ENCODE peak calls at places on chromosomes 16 and 17, in four cellular contexts. D is effector memory CD4-positive, alpha-beta T cell; U is H1; W is stomach. L is an unnamed sample.

GRCh38 chr17:60167095-60167741 is 17.4 kb downstream of the CA4 start:
- DNase-seq in U (no peak), D (no peak), W (peak; percentile 82), L (no peak)

GRCh38 chr17:17495448-17496188 is 577 bp downstream of the RASD1 start:
- DNase-seq in U (peak; percentile 67), W (no peak), D (no peak), L (peak; percentile 42)

GRCh38 chr17:58121925-58122324 is 26.3 kb upstream of the OR4D1 start:
- DNase-seq in D (peak; percentile 25), U (no peak), W (no peak), L (peak; percentile 7)

GRCh38 chr17:15478845-15479244 is 11.4 kb upstream of the CDRT4 start:
- DNase-seq in U (no peak), D (no peak), W (no peak), L (no peak)

GRCh38 chr17:80774146-80774545 is 217.5 kb upstream of the CHMP6 start:
- DNase-seq in W (no peak), D (no peak), U (no peak), L (no peak)

GRCh38 chr16:49096191-49096945 is 185.3 kb downstream of the CBLN1 start:
- DNase-seq in W (no peak), U (no peak), D (no peak), L (no peak)

GRCh38 chr17:82300228-82300627 is 17.2 kb downstream of the CD7 start:
- DNase-seq in W (no peak), D (no peak), U (no peak), L (no peak)

GRCh38 chr16:5490499-5490898 is 392.9 kb upstream of the EEF2KMT start:
- DNase-seq in W (no peak), U (peak; percentile 85), D (no peak), L (peak; percentile 52)

GRCh38 chr17:74852237-74853047 is 7.2 kb downstream of the GRIN2C start:
- DNase-seq in W (no peak), D (peak; percentile 50), U (peak; percentile 86), L (peak; percentile 48)

GRCh38 chr17:74566132-74566753 is 1.1 kb downstream of the CD300H start:
- DNase-seq in D (no peak), W (peak; percentile 28), U (peak; percentile 85), L (peak; percentile 52)

GRCh38 chr16:31569360-31569717 is 41.6 kb downstream of the AHSP start:
- DNase-seq in W (no peak), D (no peak), U (peak; percentile 48), L (no peak)

GRCh38 chr17:2688351-2689342 is 22.9 kb downstream of the CLUH start:
- DNase-seq in W (no peak), U (peak; percentile 51), D (no peak), L (no peak)

GRCh38 chr16:56990407-56991286 is 1.3 kb downstream of the NLRC5 start:
- DNase-seq in W (no peak), U (no peak), D (no peak), L (no peak)

GRCh38 chr17:8124350-8125195 is 667 bp upstream of the HES7 start:
- DNase-seq in U (peak; percentile 55), W (no peak), D (no peak), L (no peak)

GRCh38 chr16:79431923-79432322 is 168.6 kb downstream of the MAF start:
- DNase-seq in U (no peak), W (no peak), D (no peak), L (no peak)

GRCh38 chr16:89217388-89218191 is at the start of gene ZNF778:
- DNase-seq in U (peak; percentile 86), W (peak; percentile 87), D (peak; percentile 78), L (peak; percentile 91)

GRCh38 chr17:33142703-33143299 is 150.3 kb downstream of the ASIC2 start:
- DNase-seq in W (no peak), U (peak; percentile 73), D (no peak), L (no peak)

GRCh38 chr17:46144246-46144645 is 49.0 kb downstream of the KANSL1 start:
- DNase-seq in U (no peak), D (no peak), W (no peak), L (no peak)

GRCh38 chr16:89246903-89247733 is 29.6 kb downstream of the ZNF778 start:
- DNase-seq in W (peak; percentile 94), U (peak; percentile 100), D (peak; percentile 94), L (peak; percentile 91)

GRCh38 chr17:17235212-17236174 is 1.5 kb downstream of the FLCN start:
- DNase-seq in W (no peak), D (no peak), U (no peak), L (no peak)

GRCh38 chr16:64951681-64952080 is 170.2 kb downstream of the CDH11 start:
- DNase-seq in W (no peak), U (no peak), D (no peak), L (no peak)

GRCh38 chr16:66856184-66856730 is 12.0 kb downstream of the CA7 start:
- DNase-seq in U (no peak), D (no peak), W (no peak), L (no peak)

GRCh38 chr16:84156342-84156784 is 11.3 kb downstream of the DNAAF1 start:
- DNase-seq in W (no peak), U (no peak), D (no peak), L (no peak)

GRCh38 chr17:81854974-81855774 is 5.2 kb downstream of the P4HB start:
- DNase-seq in D (no peak), W (peak; percentile 81), U (no peak), L (no peak)

GRCh38 chr17:17186551-17187505 is 19.3 kb downstream of the PLD6 start:
- DNase-seq in D (no peak), W (no peak), U (no peak), L (no peak)

GRCh38 chr16:66248096-66248495 is 118.4 kb upstream of the CDH5 start:
- DNase-seq in W (peak; percentile 37), U (no peak), D (no peak), L (peak; percentile 41)

GRCh38 chr17:35536664-35537160 is 766 bp downstream of the SLFN12L start:
- DNase-seq in W (no peak), D (no peak), U (no peak), L (no peak)

GRCh38 chr16:15548482-15548891 is 94.5 kb downstream of the MARF1 start:
- DNase-seq in U (no peak), D (no peak), W (no peak), L (no peak)

GRCh38 chr16:19168173-19169080 is at the start of gene SYT17:
- DNase-seq in W (peak; percentile 63), U (peak; percentile 66), D (no peak), L (peak; percentile 83)

GRCh38 chr16:29306953-29307597 is 99.4 kb downstream of the NPIPB11 start:
- DNase-seq in W (no peak), U (no peak), D (no peak), L (no peak)

GRCh38 chr16:86300746-86301480 is 209.4 kb upstream of the FOXF1 start:
- DNase-seq in W (no peak), D (no peak), U (no peak), L (no peak)

GRCh38 chr16:19698480-19699465 is 19.3 kb downstream of the KNOP1 start:
- DNase-seq in D (no peak), W (no peak), U (no peak), L (no peak)

GRCh38 chr16:73871076-73871475 is 425.5 kb upstream of the PSMD7 start:
- DNase-seq in U (no peak), D (no peak), W (no peak), L (no peak)

GRCh38 chr17:16415031-16415924 is at the start of gene TRPV2:
- DNase-seq in U (peak; percentile 73), D (no peak), W (peak; percentile 60), L (peak; percentile 69)

GRCh38 chr17:74455025-74455585 is 11.3 kb upstream of the CD300A start:
- DNase-seq in W (no peak), U (no peak), D (no peak), L (peak; percentile 68)

GRCh38 chr17:22303865-22304264 is 611.5 kb downstream of the KCNJ18 start:
- DNase-seq in U (no peak), W (no peak), D (no peak), L (no peak)
- H3K9me3 ChIP-seq in U (peaks cover 88% of the 10 kb centered on the region), W (peaks cover 64% of the 10 kb centered on the region), D (no peaks in the 10 kb centered on the region), L (peaks cover 82% of the 10 kb centered on the region)

DNA sequence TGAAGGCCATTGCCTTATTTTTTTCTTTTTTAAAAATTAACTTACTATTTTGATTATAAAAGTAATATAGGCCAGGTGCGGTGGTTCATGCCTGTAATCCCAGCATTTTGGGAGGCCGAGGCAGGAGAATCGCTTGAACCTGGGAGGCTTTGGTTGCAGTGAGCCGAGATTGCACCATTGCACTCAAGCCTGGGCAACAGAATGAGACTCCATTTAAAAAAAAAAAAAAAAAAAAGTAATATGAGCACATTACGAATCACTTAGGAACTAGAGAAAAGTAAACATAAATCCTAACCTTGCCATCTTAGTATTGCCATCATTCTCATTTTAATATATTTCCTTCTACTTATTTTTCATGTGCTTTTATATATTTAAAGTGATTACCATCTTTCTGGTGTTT is 12.9 kb upstream of the TACO1 start:
- DNase-seq in U (no peak), D (no peak), W (no peak), L (no peak)
- H3K36me3 ChIP-seq in U (peaks cover 51% of the 10 kb centered on the region), D (peaks cover 70% of the 10 kb centered on the region), W (peaks cover 97% of the 10 kb centered on the region), L (peaks cover 30% of the 10 kb centered on the region)

GRCh38 chr16:42069-42457 is 11.3 kb downstream of the POLR3K start:
- DNase-seq in W (no peak), U (no peak), D (no peak), L (peak; percentile 22)
- H3K4me3 ChIP-seq in W (no peak overlapping the region), U (no peak overlapping the region), D (no peak overlapping the region), L (no peak overlapping the region)

DNA sequence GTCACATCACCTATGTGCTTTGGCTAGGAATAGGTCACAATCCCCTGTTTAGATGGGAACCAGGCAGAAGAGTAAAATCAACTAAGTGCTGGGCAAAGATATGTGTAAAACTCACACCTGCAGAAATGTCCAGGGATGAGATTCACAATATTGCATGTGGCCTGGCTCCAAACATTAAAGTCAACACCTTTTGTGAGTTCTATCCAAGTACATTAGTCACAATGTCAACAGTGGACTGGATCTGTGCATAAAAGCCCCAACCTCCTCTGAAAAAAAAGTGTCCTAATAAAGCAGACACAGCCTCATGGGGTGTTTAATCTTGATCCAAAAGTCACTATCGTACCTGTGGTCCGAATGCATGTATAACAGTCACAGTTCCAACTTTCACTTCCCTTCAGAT is 1990.3 kb downstream of the TP53TG3F start:
- DNase-seq in U (no peak), D (no peak), W (no peak), L (no peak)
- H3K9me3 ChIP-seq in U (peaks cover 90% of the 10 kb centered on the region), D (peaks cover 8% of the 10 kb centered on the region), W (peaks cover 92% of the 10 kb centered on the region), L (peaks cover 86% of the 10 kb centered on the region)

DNA sequence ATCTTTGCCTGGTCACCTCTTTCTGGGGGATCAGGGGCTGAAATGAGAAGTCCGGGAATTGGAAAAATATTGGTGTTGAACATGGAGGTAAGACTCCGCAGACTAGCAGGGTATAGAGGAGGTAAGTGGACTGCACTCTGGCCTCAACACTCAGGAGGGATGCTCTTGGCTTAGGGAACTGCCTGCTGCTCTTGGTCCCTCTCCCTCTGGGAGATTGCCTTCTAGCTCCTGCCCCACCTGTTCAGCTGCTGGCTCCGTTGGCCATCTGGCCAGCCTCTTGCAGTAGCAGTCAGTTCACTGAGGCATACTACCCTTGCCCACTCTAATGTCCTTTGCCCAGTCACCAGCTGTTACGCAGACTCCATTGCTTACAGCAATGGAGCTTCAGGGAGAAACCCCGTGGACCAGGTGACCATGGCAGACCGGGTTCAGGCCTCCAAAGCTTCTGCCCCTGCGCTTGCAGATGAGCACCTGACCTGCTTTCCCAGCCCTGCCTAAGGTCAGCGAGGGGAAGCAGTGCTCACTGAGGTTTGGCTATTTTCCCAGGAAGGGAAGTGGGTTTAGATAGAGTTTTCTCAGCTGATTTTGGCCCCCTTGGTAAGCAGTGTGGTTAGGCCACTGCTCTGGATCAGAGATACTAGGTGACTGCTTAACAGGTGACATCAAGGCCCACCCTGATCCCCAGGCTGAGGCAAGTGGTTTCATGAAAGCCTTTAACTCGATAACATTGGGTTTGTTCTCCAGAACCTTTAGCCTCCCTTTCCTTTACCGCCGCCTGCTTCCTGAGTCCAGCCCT is 11.9 kb downstream of the CDK5RAP3 start:
- DNase-seq in U (no peak), W (no peak), D (no peak), L (no peak)
- H3K36me3 ChIP-seq in U (peaks cover 58% of the 10 kb centered on the region), W (peaks cover 72% of the 10 kb centered on the region), D (peaks cover 53% of the 10 kb centered on the region), L (peaks cover 3% of the 10 kb centered on the region)

GRCh38 chr17:78040561-78041400 is 82.3 kb downstream of the TNRC6C start:
- DNase-seq in D (peak; percentile 12), W (peak; percentile 29), U (no peak), L (peak; percentile 57)
- H3K4me3 ChIP-seq in D (peak overlapping the region; percentile 23), W (peak overlapping the region; percentile 53), U (no peak overlapping the region), L (no peak overlapping the region)